ENCODE peak calls at places on chromosomes 12 and 14, in seven cellular contexts. One of them, this sample, is unnamed.

GRCh38 chr12:95634622-95635621 is 83.6 kb upstream of the USP44 start:
- DNase-seq in stimulated activated CD4-positive, alpha-beta T cell treated with anti-CD3 and anti-CD28 coated beads, Interleukin-12 subunit alpha, Interleukin-12 subunit beta, amount 100 ng/mL, for 48 hours: no peak
- DNase-seq in activated effector memory CD4-positive, alpha-beta T cell treated with anti-CD3 and anti-CD28 coated beads, Interleukin-2, amount 50 U/mL, for 16 hours: no peak
- DNase-seq in islet precursor cell: no peak
- DNase-seq in A172: no peak
- DNase-seq in SK-N-SH: no peak
- DNase-seq in heart left ventricle: no peak
- DNase-seq in this sample: no peak

GRCh38 chr12:15956413-15957185 is 45.5 kb downstream of the DERA start:
- DNase-seq in stimulated activated CD4-positive, alpha-beta T cell treated with anti-CD3 and anti-CD28 coated beads, Interleukin-12 subunit alpha, Interleukin-12 subunit beta, amount 100 ng/mL, for 48 hours: no peak
- DNase-seq in activated effector memory CD4-positive, alpha-beta T cell treated with anti-CD3 and anti-CD28 coated beads, Interleukin-2, amount 50 U/mL, for 16 hours: no peak
- DNase-seq in islet precursor cell: peak; percentile 95
- DNase-seq in A172: no peak
- DNase-seq in SK-N-SH: no peak
- DNase-seq in heart left ventricle: no peak
- DNase-seq in this sample: no peak

GRCh38 chr12:40864891-40865290 is 172.7 kb downstream of the CNTN1 start:
- DNase-seq in stimulated activated CD4-positive, alpha-beta T cell treated with anti-CD3 and anti-CD28 coated beads, Interleukin-12 subunit alpha, Interleukin-12 subunit beta, amount 100 ng/mL, for 48 hours: no peak
- DNase-seq in activated effector memory CD4-positive, alpha-beta T cell treated with anti-CD3 and anti-CD28 coated beads, Interleukin-2, amount 50 U/mL, for 16 hours: no peak
- DNase-seq in islet precursor cell: no peak
- DNase-seq in A172: no peak
- DNase-seq in SK-N-SH: no peak
- DNase-seq in heart left ventricle: no peak
- DNase-seq in this sample: no peak

GRCh38 chr12:132444283-132444682 is 45.7 kb upstream of the FBRSL1 start:
- DNase-seq in stimulated activated CD4-positive, alpha-beta T cell treated with anti-CD3 and anti-CD28 coated beads, Interleukin-12 subunit alpha, Interleukin-12 subunit beta, amount 100 ng/mL, for 48 hours: no peak
- DNase-seq in activated effector memory CD4-positive, alpha-beta T cell treated with anti-CD3 and anti-CD28 coated beads, Interleukin-2, amount 50 U/mL, for 16 hours: no peak
- DNase-seq in islet precursor cell: no peak
- DNase-seq in A172: no peak
- DNase-seq in SK-N-SH: no peak
- DNase-seq in heart left ventricle: peak; percentile 56
- DNase-seq in this sample: no peak

GRCh38 chr12:70852416-70853150 is 68.0 kb downstream of the PTPRR start:
- DNase-seq in stimulated activated CD4-positive, alpha-beta T cell treated with anti-CD3 and anti-CD28 coated beads, Interleukin-12 subunit alpha, Interleukin-12 subunit beta, amount 100 ng/mL, for 48 hours: no peak
- DNase-seq in activated effector memory CD4-positive, alpha-beta T cell treated with anti-CD3 and anti-CD28 coated beads, Interleukin-2, amount 50 U/mL, for 16 hours: no peak
- DNase-seq in islet precursor cell: no peak
- DNase-seq in A172: no peak
- DNase-seq in SK-N-SH: no peak
- DNase-seq in heart left ventricle: no peak
- DNase-seq in this sample: no peak

GRCh38 chr12:19171731-19172130 is 42.2 kb downstream of the PLEKHA5 start:
- DNase-seq in stimulated activated CD4-positive, alpha-beta T cell treated with anti-CD3 and anti-CD28 coated beads, Interleukin-12 subunit alpha, Interleukin-12 subunit beta, amount 100 ng/mL, for 48 hours: no peak
- DNase-seq in activated effector memory CD4-positive, alpha-beta T cell treated with anti-CD3 and anti-CD28 coated beads, Interleukin-2, amount 50 U/mL, for 16 hours: no peak
- DNase-seq in islet precursor cell: no peak
- DNase-seq in A172: no peak
- DNase-seq in SK-N-SH: no peak
- DNase-seq in heart left ventricle: no peak
- DNase-seq in this sample: no peak

GRCh38 chr12:80192087-80192486 is 92.8 kb downstream of the OTOGL start:
- DNase-seq in stimulated activated CD4-positive, alpha-beta T cell treated with anti-CD3 and anti-CD28 coated beads, Interleukin-12 subunit alpha, Interleukin-12 subunit beta, amount 100 ng/mL, for 48 hours: no peak
- DNase-seq in activated effector memory CD4-positive, alpha-beta T cell treated with anti-CD3 and anti-CD28 coated beads, Interleukin-2, amount 50 U/mL, for 16 hours: no peak
- DNase-seq in islet precursor cell: no peak
- DNase-seq in A172: no peak
- DNase-seq in SK-N-SH: no peak
- DNase-seq in heart left ventricle: no peak
- DNase-seq in this sample: no peak

GRCh38 chr12:94595152-94595551 is 55.2 kb downstream of the TMCC3 start:
- DNase-seq in stimulated activated CD4-positive, alpha-beta T cell treated with anti-CD3 and anti-CD28 coated beads, Interleukin-12 subunit alpha, Interleukin-12 subunit beta, amount 100 ng/mL, for 48 hours: no peak
- DNase-seq in activated effector memory CD4-positive, alpha-beta T cell treated with anti-CD3 and anti-CD28 coated beads, Interleukin-2, amount 50 U/mL, for 16 hours: no peak
- DNase-seq in islet precursor cell: no peak
- DNase-seq in A172: no peak
- DNase-seq in SK-N-SH: no peak
- DNase-seq in heart left ventricle: no peak
- DNase-seq in this sample: no peak

GRCh38 chr14:48936352-48936751 is 649.8 kb downstream of the RPS29 start:
- DNase-seq in stimulated activated CD4-positive, alpha-beta T cell treated with anti-CD3 and anti-CD28 coated beads, Interleukin-12 subunit alpha, Interleukin-12 subunit beta, amount 100 ng/mL, for 48 hours: no peak
- DNase-seq in activated effector memory CD4-positive, alpha-beta T cell treated with anti-CD3 and anti-CD28 coated beads, Interleukin-2, amount 50 U/mL, for 16 hours: no peak
- DNase-seq in islet precursor cell: peak; percentile 69
- DNase-seq in A172: peak; percentile 53
- DNase-seq in SK-N-SH: peak; percentile 0
- DNase-seq in heart left ventricle: no peak
- DNase-seq in this sample: no peak

GRCh38 chr14:65840118-65840751 is 427.7 kb downstream of the FUT8 start:
- DNase-seq in stimulated activated CD4-positive, alpha-beta T cell treated with anti-CD3 and anti-CD28 coated beads, Interleukin-12 subunit alpha, Interleukin-12 subunit beta, amount 100 ng/mL, for 48 hours: no peak
- DNase-seq in activated effector memory CD4-positive, alpha-beta T cell treated with anti-CD3 and anti-CD28 coated beads, Interleukin-2, amount 50 U/mL, for 16 hours: no peak
- DNase-seq in islet precursor cell: peak; percentile 71
- DNase-seq in A172: no peak
- DNase-seq in SK-N-SH: no peak
- DNase-seq in heart left ventricle: no peak
- DNase-seq in this sample: no peak

GRCh38 chr12:132162508-132163031 is 18.3 kb downstream of the NOC4L start:
- DNase-seq in stimulated activated CD4-positive, alpha-beta T cell treated with anti-CD3 and anti-CD28 coated beads, Interleukin-12 subunit alpha, Interleukin-12 subunit beta, amount 100 ng/mL, for 48 hours: no peak
- DNase-seq in activated effector memory CD4-positive, alpha-beta T cell treated with anti-CD3 and anti-CD28 coated beads, Interleukin-2, amount 50 U/mL, for 16 hours: no peak
- DNase-seq in islet precursor cell: no peak
- DNase-seq in A172: peak; percentile 82
- DNase-seq in SK-N-SH: peak; percentile 47
- DNase-seq in heart left ventricle: peak; percentile 61
- DNase-seq in this sample: no peak

GRCh38 chr14:77128414-77128891 is 13.1 kb downstream of the ZDHHC22 start:
- DNase-seq in stimulated activated CD4-positive, alpha-beta T cell treated with anti-CD3 and anti-CD28 coated beads, Interleukin-12 subunit alpha, Interleukin-12 subunit beta, amount 100 ng/mL, for 48 hours: no peak
- DNase-seq in activated effector memory CD4-positive, alpha-beta T cell treated with anti-CD3 and anti-CD28 coated beads, Interleukin-2, amount 50 U/mL, for 16 hours: no peak
- DNase-seq in islet precursor cell: no peak
- DNase-seq in A172: peak; percentile 14
- DNase-seq in SK-N-SH: no peak
- DNase-seq in heart left ventricle: no peak
- DNase-seq in this sample: no peak

GRCh38 chr12:9751204-9752144 is 9.2 kb downstream of the CD69 start:
- DNase-seq in stimulated activated CD4-positive, alpha-beta T cell treated with anti-CD3 and anti-CD28 coated beads, Interleukin-12 subunit alpha, Interleukin-12 subunit beta, amount 100 ng/mL, for 48 hours: no peak
- DNase-seq in activated effector memory CD4-positive, alpha-beta T cell treated with anti-CD3 and anti-CD28 coated beads, Interleukin-2, amount 50 U/mL, for 16 hours: peak; percentile 77
- DNase-seq in islet precursor cell: no peak
- DNase-seq in A172: peak; percentile 17
- DNase-seq in SK-N-SH: peak; percentile 6
- DNase-seq in heart left ventricle: no peak
- DNase-seq in this sample: peak; percentile 32

GRCh38 chr12:116492703-116493324 is 66.4 kb upstream of the MAP1LC3B2 start:
- DNase-seq in stimulated activated CD4-positive, alpha-beta T cell treated with anti-CD3 and anti-CD28 coated beads, Interleukin-12 subunit alpha, Interleukin-12 subunit beta, amount 100 ng/mL, for 48 hours: no peak
- DNase-seq in activated effector memory CD4-positive, alpha-beta T cell treated with anti-CD3 and anti-CD28 coated beads, Interleukin-2, amount 50 U/mL, for 16 hours: no peak
- DNase-seq in islet precursor cell: no peak
- DNase-seq in A172: peak; percentile 86
- DNase-seq in SK-N-SH: no peak
- DNase-seq in heart left ventricle: no peak
- DNase-seq in this sample: no peak

GRCh38 chr12:42284876-42285275 is 41.0 kb downstream of the ZCRB1 start:
- DNase-seq in stimulated activated CD4-positive, alpha-beta T cell treated with anti-CD3 and anti-CD28 coated beads, Interleukin-12 subunit alpha, Interleukin-12 subunit beta, amount 100 ng/mL, for 48 hours: no peak
- DNase-seq in activated effector memory CD4-positive, alpha-beta T cell treated with anti-CD3 and anti-CD28 coated beads, Interleukin-2, amount 50 U/mL, for 16 hours: no peak
- DNase-seq in islet precursor cell: no peak
- DNase-seq in A172: no peak
- DNase-seq in SK-N-SH: no peak
- DNase-seq in heart left ventricle: no peak
- DNase-seq in this sample: no peak

GRCh38 chr12:49357099-49357678 is 10.1 kb upstream of the SPATS2 start:
- DNase-seq in stimulated activated CD4-positive, alpha-beta T cell treated with anti-CD3 and anti-CD28 coated beads, Interleukin-12 subunit alpha, Interleukin-12 subunit beta, amount 100 ng/mL, for 48 hours: no peak
- DNase-seq in activated effector memory CD4-positive, alpha-beta T cell treated with anti-CD3 and anti-CD28 coated beads, Interleukin-2, amount 50 U/mL, for 16 hours: no peak
- DNase-seq in islet precursor cell: no peak
- DNase-seq in A172: peak; percentile 28
- DNase-seq in SK-N-SH: peak; percentile 29
- DNase-seq in heart left ventricle: no peak
- DNase-seq in this sample: no peak

GRCh38 chr12:95204141-95204866 is 13.0 kb downstream of the FGD6 start:
- DNase-seq in stimulated activated CD4-positive, alpha-beta T cell treated with anti-CD3 and anti-CD28 coated beads, Interleukin-12 subunit alpha, Interleukin-12 subunit beta, amount 100 ng/mL, for 48 hours: no peak
- DNase-seq in activated effector memory CD4-positive, alpha-beta T cell treated with anti-CD3 and anti-CD28 coated beads, Interleukin-2, amount 50 U/mL, for 16 hours: no peak
- DNase-seq in islet precursor cell: peak; percentile 99
- DNase-seq in A172: peak; percentile 95
- DNase-seq in SK-N-SH: no peak
- DNase-seq in heart left ventricle: no peak
- DNase-seq in this sample: no peak

GRCh38 chr12:63821781-63822251 is 22.7 kb upstream of the SRGAP1 start:
- DNase-seq in stimulated activated CD4-positive, alpha-beta T cell treated with anti-CD3 and anti-CD28 coated beads, Interleukin-12 subunit alpha, Interleukin-12 subunit beta, amount 100 ng/mL, for 48 hours: no peak
- DNase-seq in activated effector memory CD4-positive, alpha-beta T cell treated with anti-CD3 and anti-CD28 coated beads, Interleukin-2, amount 50 U/mL, for 16 hours: no peak
- DNase-seq in islet precursor cell: no peak
- DNase-seq in A172: no peak
- DNase-seq in SK-N-SH: no peak
- DNase-seq in heart left ventricle: peak; percentile 64
- DNase-seq in this sample: no peak

GRCh38 chr14:90288646-90289355 is 32.4 kb downstream of the PSMC1 start:
- DNase-seq in stimulated activated CD4-positive, alpha-beta T cell treated with anti-CD3 and anti-CD28 coated beads, Interleukin-12 subunit alpha, Interleukin-12 subunit beta, amount 100 ng/mL, for 48 hours: no peak
- DNase-seq in activated effector memory CD4-positive, alpha-beta T cell treated with anti-CD3 and anti-CD28 coated beads, Interleukin-2, amount 50 U/mL, for 16 hours: peak; percentile 25
- DNase-seq in islet precursor cell: no peak
- DNase-seq in A172: no peak
- DNase-seq in SK-N-SH: no peak
- DNase-seq in heart left ventricle: no peak
- DNase-seq in this sample: no peak

GRCh38 chr12:106303202-106303820 is 778 bp downstream of the TCP11L2 start:
- DNase-seq in stimulated activated CD4-positive, alpha-beta T cell treated with anti-CD3 and anti-CD28 coated beads, Interleukin-12 subunit alpha, Interleukin-12 subunit beta, amount 100 ng/mL, for 48 hours: peak; percentile 70
- DNase-seq in activated effector memory CD4-positive, alpha-beta T cell treated with anti-CD3 and anti-CD28 coated beads, Interleukin-2, amount 50 U/mL, for 16 hours: peak; percentile 94
- DNase-seq in islet precursor cell: peak; percentile 96
- DNase-seq in A172: no peak
- DNase-seq in SK-N-SH: peak; percentile 78
- DNase-seq in heart left ventricle: peak; percentile 95
- DNase-seq in this sample: peak; percentile 76

GRCh38 chr14:44027397-44027796 is 479.7 kb downstream of the FSCB start:
- DNase-seq in stimulated activated CD4-positive, alpha-beta T cell treated with anti-CD3 and anti-CD28 coated beads, Interleukin-12 subunit alpha, Interleukin-12 subunit beta, amount 100 ng/mL, for 48 hours: no peak
- DNase-seq in activated effector memory CD4-positive, alpha-beta T cell treated with anti-CD3 and anti-CD28 coated beads, Interleukin-2, amount 50 U/mL, for 16 hours: no peak
- DNase-seq in islet precursor cell: no peak
- DNase-seq in A172: no peak
- DNase-seq in SK-N-SH: no peak
- DNase-seq in heart left ventricle: no peak
- DNase-seq in this sample: no peak

GRCh38 chr14:98249057-98249456 is 1022.9 kb downstream of the BCL11B start:
- DNase-seq in stimulated activated CD4-positive, alpha-beta T cell treated with anti-CD3 and anti-CD28 coated beads, Interleukin-12 subunit alpha, Interleukin-12 subunit beta, amount 100 ng/mL, for 48 hours: no peak
- DNase-seq in activated effector memory CD4-positive, alpha-beta T cell treated with anti-CD3 and anti-CD28 coated beads, Interleukin-2, amount 50 U/mL, for 16 hours: no peak
- DNase-seq in islet precursor cell: no peak
- DNase-seq in A172: no peak
- DNase-seq in SK-N-SH: no peak
- DNase-seq in heart left ventricle: no peak
- DNase-seq in this sample: no peak

GRCh38 chr12:50764861-50765324 is 992 bp downstream of the ATF1 start:
- DNase-seq in stimulated activated CD4-positive, alpha-beta T cell treated with anti-CD3 and anti-CD28 coated beads, Interleukin-12 subunit alpha, Interleukin-12 subunit beta, amount 100 ng/mL, for 48 hours: peak; percentile 18
- DNase-seq in activated effector memory CD4-positive, alpha-beta T cell treated with anti-CD3 and anti-CD28 coated beads, Interleukin-2, amount 50 U/mL, for 16 hours: peak; percentile 80
- DNase-seq in islet precursor cell: peak; percentile 82
- DNase-seq in A172: peak; percentile 10
- DNase-seq in SK-N-SH: peak; percentile 69
- DNase-seq in heart left ventricle: no peak
- DNase-seq in this sample: peak; percentile 45

GRCh38 chr14:65791551-65791981 is 379.0 kb downstream of the FUT8 start:
- DNase-seq in stimulated activated CD4-positive, alpha-beta T cell treated with anti-CD3 and anti-CD28 coated beads, Interleukin-12 subunit alpha, Interleukin-12 subunit beta, amount 100 ng/mL, for 48 hours: no peak
- DNase-seq in activated effector memory CD4-positive, alpha-beta T cell treated with anti-CD3 and anti-CD28 coated beads, Interleukin-2, amount 50 U/mL, for 16 hours: no peak
- DNase-seq in islet precursor cell: peak; percentile 64
- DNase-seq in A172: peak; percentile 87
- DNase-seq in SK-N-SH: peak; percentile 21
- DNase-seq in heart left ventricle: no peak
- DNase-seq in this sample: peak; percentile 15

GRCh38 chr14:68285421-68286179 is 466.0 kb downstream of the RAD51B start:
- DNase-seq in stimulated activated CD4-positive, alpha-beta T cell treated with anti-CD3 and anti-CD28 coated beads, Interleukin-12 subunit alpha, Interleukin-12 subunit beta, amount 100 ng/mL, for 48 hours: peak; percentile 70
- DNase-seq in activated effector memory CD4-positive, alpha-beta T cell treated with anti-CD3 and anti-CD28 coated beads, Interleukin-2, amount 50 U/mL, for 16 hours: peak; percentile 86
- DNase-seq in islet precursor cell: no peak
- DNase-seq in A172: no peak
- DNase-seq in SK-N-SH: no peak
- DNase-seq in heart left ventricle: no peak
- DNase-seq in this sample: peak; percentile 30

GRCh38 chr14:36091096-36091495 is 85.4 kb downstream of the PTCSC3 start:
- DNase-seq in stimulated activated CD4-positive, alpha-beta T cell treated with anti-CD3 and anti-CD28 coated beads, Interleukin-12 subunit alpha, Interleukin-12 subunit beta, amount 100 ng/mL, for 48 hours: no peak
- DNase-seq in activated effector memory CD4-positive, alpha-beta T cell treated with anti-CD3 and anti-CD28 coated beads, Interleukin-2, amount 50 U/mL, for 16 hours: no peak
- DNase-seq in islet precursor cell: peak; percentile 86
- DNase-seq in A172: peak; percentile 82
- DNase-seq in SK-N-SH: no peak
- DNase-seq in heart left ventricle: no peak
- DNase-seq in this sample: no peak

GRCh38 chr12:95554532-95555071 is 3.3 kb upstream of the USP44 start:
- DNase-seq in stimulated activated CD4-positive, alpha-beta T cell treated with anti-CD3 and anti-CD28 coated beads, Interleukin-12 subunit alpha, Interleukin-12 subunit beta, amount 100 ng/mL, for 48 hours: no peak
- DNase-seq in activated effector memory CD4-positive, alpha-beta T cell treated with anti-CD3 and anti-CD28 coated beads, Interleukin-2, amount 50 U/mL, for 16 hours: no peak
- DNase-seq in islet precursor cell: peak; percentile 50
- DNase-seq in A172: no peak
- DNase-seq in SK-N-SH: no peak
- DNase-seq in heart left ventricle: no peak
- DNase-seq in this sample: no peak

GRCh38 chr14:52430474-52430873 is 116.4 kb downstream of the PTGER2 start:
- DNase-seq in stimulated activated CD4-positive, alpha-beta T cell treated with anti-CD3 and anti-CD28 coated beads, Interleukin-12 subunit alpha, Interleukin-12 subunit beta, amount 100 ng/mL, for 48 hours: no peak
- DNase-seq in activated effector memory CD4-positive, alpha-beta T cell treated with anti-CD3 and anti-CD28 coated beads, Interleukin-2, amount 50 U/mL, for 16 hours: no peak
- DNase-seq in islet precursor cell: no peak
- DNase-seq in A172: no peak
- DNase-seq in SK-N-SH: no peak
- DNase-seq in heart left ventricle: no peak
- DNase-seq in this sample: no peak

GRCh38 chr12:97552410-97553050 is 89.9 kb downstream of the RMST start:
- DNase-seq in stimulated activated CD4-positive, alpha-beta T cell treated with anti-CD3 and anti-CD28 coated beads, Interleukin-12 subunit alpha, Interleukin-12 subunit beta, amount 100 ng/mL, for 48 hours: no peak
- DNase-seq in activated effector memory CD4-positive, alpha-beta T cell treated with anti-CD3 and anti-CD28 coated beads, Interleukin-2, amount 50 U/mL, for 16 hours: no peak
- DNase-seq in islet precursor cell: no peak
- DNase-seq in A172: no peak
- DNase-seq in SK-N-SH: no peak
- DNase-seq in heart left ventricle: no peak
- DNase-seq in this sample: no peak

GRCh38 chr14:81831128-81831815 is 297.6 kb upstream of the SEL1L start:
- DNase-seq in stimulated activated CD4-positive, alpha-beta T cell treated with anti-CD3 and anti-CD28 coated beads, Interleukin-12 subunit alpha, Interleukin-12 subunit beta, amount 100 ng/mL, for 48 hours: no peak
- DNase-seq in activated effector memory CD4-positive, alpha-beta T cell treated with anti-CD3 and anti-CD28 coated beads, Interleukin-2, amount 50 U/mL, for 16 hours: no peak
- DNase-seq in islet precursor cell: peak; percentile 76
- DNase-seq in A172: no peak
- DNase-seq in SK-N-SH: no peak
- DNase-seq in heart left ventricle: peak; percentile 48
- DNase-seq in this sample: no peak

GRCh38 chr14:95538801-95539509 is 4.1 kb downstream of the GLRX5 start:
- DNase-seq in stimulated activated CD4-positive, alpha-beta T cell treated with anti-CD3 and anti-CD28 coated beads, Interleukin-12 subunit alpha, Interleukin-12 subunit beta, amount 100 ng/mL, for 48 hours: no peak
- DNase-seq in activated effector memory CD4-positive, alpha-beta T cell treated with anti-CD3 and anti-CD28 coated beads, Interleukin-2, amount 50 U/mL, for 16 hours: no peak
- DNase-seq in islet precursor cell: no peak
- DNase-seq in A172: no peak
- DNase-seq in SK-N-SH: no peak
- DNase-seq in heart left ventricle: no peak
- DNase-seq in this sample: no peak

GRCh38 chr12:223751-224240 is 9.8 kb upstream of the SLC6A12 start:
- DNase-seq in stimulated activated CD4-positive, alpha-beta T cell treated with anti-CD3 and anti-CD28 coated beads, Interleukin-12 subunit alpha, Interleukin-12 subunit beta, amount 100 ng/mL, for 48 hours: no peak
- DNase-seq in activated effector memory CD4-positive, alpha-beta T cell treated with anti-CD3 and anti-CD28 coated beads, Interleukin-2, amount 50 U/mL, for 16 hours: no peak
- DNase-seq in islet precursor cell: peak; percentile 63
- DNase-seq in A172: no peak
- DNase-seq in SK-N-SH: no peak
- DNase-seq in heart left ventricle: no peak
- DNase-seq in this sample: no peak

GRCh38 chr14:97976861-97977260 is 1179.7 kb downstream of the VRK1 start:
- DNase-seq in stimulated activated CD4-positive, alpha-beta T cell treated with anti-CD3 and anti-CD28 coated beads, Interleukin-12 subunit alpha, Interleukin-12 subunit beta, amount 100 ng/mL, for 48 hours: no peak
- DNase-seq in activated effector memory CD4-positive, alpha-beta T cell treated with anti-CD3 and anti-CD28 coated beads, Interleukin-2, amount 50 U/mL, for 16 hours: peak; percentile 65
- DNase-seq in islet precursor cell: no peak
- DNase-seq in A172: no peak
- DNase-seq in SK-N-SH: no peak
- DNase-seq in heart left ventricle: no peak
- DNase-seq in this sample: no peak

GRCh38 chr12:121641343-121641630 is 15.0 kb downstream of the ORAI1 start:
- DNase-seq in stimulated activated CD4-positive, alpha-beta T cell treated with anti-CD3 and anti-CD28 coated beads, Interleukin-12 subunit alpha, Interleukin-12 subunit beta, amount 100 ng/mL, for 48 hours: no peak
- DNase-seq in activated effector memory CD4-positive, alpha-beta T cell treated with anti-CD3 and anti-CD28 coated beads, Interleukin-2, amount 50 U/mL, for 16 hours: no peak
- DNase-seq in islet precursor cell: no peak
- DNase-seq in A172: no peak
- DNase-seq in SK-N-SH: no peak
- DNase-seq in heart left ventricle: no peak
- DNase-seq in this sample: no peak

GRCh38 chr14:97377550-97377949 is 580.4 kb downstream of the VRK1 start:
- DNase-seq in stimulated activated CD4-positive, alpha-beta T cell treated with anti-CD3 and anti-CD28 coated beads, Interleukin-12 subunit alpha, Interleukin-12 subunit beta, amount 100 ng/mL, for 48 hours: no peak
- DNase-seq in activated effector memory CD4-positive, alpha-beta T cell treated with anti-CD3 and anti-CD28 coated beads, Interleukin-2, amount 50 U/mL, for 16 hours: no peak
- DNase-seq in islet precursor cell: no peak
- DNase-seq in A172: no peak
- DNase-seq in SK-N-SH: no peak
- DNase-seq in heart left ventricle: no peak
- DNase-seq in this sample: no peak

This sample was measured in effector CD8-positive, alpha-beta T cell.